ENCODE peak calls at places on chromosomes 11 and 22, in four cellular contexts. D, A, U and Y are unnamed samples.

GRCh38 chr11:83194284-83195175 is 1.0 kb downstream of the ANKRD42 start:
- DNase-seq in D (peak), U (peak), A (peak), Y (peak)

GRCh38 chr11:120123946-120124345 is 14.0 kb downstream of the TRIM29 start:
- DNase-seq in A (no peak), U (no peak), D (no peak), Y (no peak)

GRCh38 chr11:79762271-79762935 is 321.6 kb upstream of the TENM4 start:
- DNase-seq in D (no peak), U (no peak), A (peak), Y (no peak)

GRCh38 chr22:43014062-43014875 is 680 bp downstream of the PACSIN2 start:
- DNase-seq in A (peak), D (peak), U (peak), Y (no peak)

GRCh38 chr22:29095459-29095858 is 22.6 kb downstream of the KREMEN1 start:
- DNase-seq in U (no peak), D (no peak), A (no peak), Y (no peak)

GRCh38 chr11:112859787-112860186 is 101.4 kb upstream of the NCAM1 start:
- DNase-seq in D (no peak), A (no peak), U (no peak), Y (no peak)

GRCh38 chr11:118914178-118914918 is 11.4 kb downstream of the BCL9L start:
- DNase-seq in U (no peak), A (no peak), D (no peak), Y (peak)

GRCh38 chr11:43930868-43931716 is 11.3 kb upstream of the C11orf96 start:
- DNase-seq in A (peak), U (no peak), D (no peak), Y (peak)

GRCh38 chr11:75263944-75264349 is 23.4 kb downstream of the TPBGL start:
- DNase-seq in A (no peak), D (no peak), U (no peak), Y (no peak)

GRCh38 chr11:114607753-114608459 is 12.3 kb upstream of the NXPE4 start:
- DNase-seq in D (peak), U (no peak), A (no peak), Y (no peak)

GRCh38 chr11:120326228-120326627 is 1.1 kb downstream of the TLCD5 start:
- DNase-seq in U (no peak), A (no peak), D (peak), Y (peak)

GRCh38 chr11:94151903-94152677 is 23.4 kb downstream of the PANX1 start:
- DNase-seq in U (peak), D (peak), A (no peak), Y (peak)

GRCh38 chr22:38756631-38757463 is 1.0 kb upstream of the SUN2 start:
- DNase-seq in A (no peak), U (no peak), D (peak), Y (no peak)

GRCh38 chr11:86214710-86215109 is 29.8 kb upstream of the EED start:
- DNase-seq in U (no peak), A (no peak), D (peak), Y (no peak)

GRCh38 chr22:26404851-26405357 is 24.2 kb upstream of the ASPHD2 start:
- DNase-seq in A (no peak), D (peak), U (no peak), Y (no peak)

GRCh38 chr11:14583252-14584105 is 60.1 kb upstream of the PDE3B start:
- DNase-seq in U (peak), D (no peak), A (no peak), Y (no peak)

GRCh38 chr11:76657139-76657823 is 13.3 kb downstream of the LRRC32 start:
- DNase-seq in D (no peak), U (no peak), A (no peak), Y (no peak)

GRCh38 chr11:10629431-10630002 is 61.1 kb upstream of the LYVE1 start:
- DNase-seq in A (no peak), U (no peak), D (no peak), Y (no peak)

GRCh38 chr22:44024288-44024908 is at the start of gene PARVB:
- DNase-seq in U (peak), D (peak), A (peak), Y (no peak)

GRCh38 chr22:29493636-29494035 is 13.6 kb downstream of the NEFH start:
- DNase-seq in A (no peak), U (no peak), D (no peak), Y (no peak)

GRCh38 chr11:61972796-61973602 is 5.6 kb upstream of the FTH1 start:
- DNase-seq in D (peak), U (no peak), A (no peak), Y (no peak)

GRCh38 chr11:65470433-65470832 is 28.4 kb upstream of the MALAT1 start:
- DNase-seq in U (no peak), A (no peak), D (no peak), Y (no peak)

GRCh38 chr11:65468874-65469333 is 29.9 kb upstream of the MALAT1 start:
- DNase-seq in U (peak), D (peak), A (peak), Y (no peak)

GRCh38 chr11:65473275-65473860 is 25.5 kb upstream of the MALAT1 start:
- DNase-seq in D (peak), U (no peak), A (no peak), Y (no peak)

GRCh38 chr11:65476632-65477270 is 22.1 kb upstream of the MALAT1 start:
- DNase-seq in A (peak), D (peak), U (no peak), Y (no peak)

GRCh38 chr11:65471410-65471762 is 27.5 kb upstream of the MALAT1 start:
- DNase-seq in D (peak), U (peak), A (no peak), Y (peak)
- H3K9ac ChIP-seq in D (peak), U (peak), A (peak), Y (peak)

GRCh38 chr11:65641233-65642013 is 3.5 kb downstream of the SIPA1 start:
- DNase-seq in D (no peak), A (no peak), U (no peak), Y (no peak)
- H3K9ac ChIP-seq in D (no peak), A (no peak), U (no peak), Y (no peak)

GRCh38 chr11:125941241-125941605 is 4.6 kb upstream of the VSIG10L2 start:
- DNase-seq in U (no peak), D (no peak), A (no peak), Y (no peak)

GRCh38 chr11:125942771-125943428 is 2.9 kb upstream of the VSIG10L2 start:
- DNase-seq in U (no peak), D (no peak), A (no peak), Y (no peak)

GRCh38 chr11:125940145-125940544 is 5.7 kb upstream of the VSIG10L2 start:
- DNase-seq in U (no peak), D (no peak), A (no peak), Y (no peak)

GRCh38 chr11:125942276-125942611 is 3.6 kb upstream of the VSIG10L2 start:
- DNase-seq in D (no peak), A (no peak), U (no peak), Y (no peak)

GRCh38 chr11:125941606-125942275 is 4.1 kb upstream of the VSIG10L2 start:
- DNase-seq in U (peak), D (peak), A (peak), Y (no peak)
- H3K9ac ChIP-seq in U (no peak), D (no peak), A (no peak), Y (no peak)

DNA sequence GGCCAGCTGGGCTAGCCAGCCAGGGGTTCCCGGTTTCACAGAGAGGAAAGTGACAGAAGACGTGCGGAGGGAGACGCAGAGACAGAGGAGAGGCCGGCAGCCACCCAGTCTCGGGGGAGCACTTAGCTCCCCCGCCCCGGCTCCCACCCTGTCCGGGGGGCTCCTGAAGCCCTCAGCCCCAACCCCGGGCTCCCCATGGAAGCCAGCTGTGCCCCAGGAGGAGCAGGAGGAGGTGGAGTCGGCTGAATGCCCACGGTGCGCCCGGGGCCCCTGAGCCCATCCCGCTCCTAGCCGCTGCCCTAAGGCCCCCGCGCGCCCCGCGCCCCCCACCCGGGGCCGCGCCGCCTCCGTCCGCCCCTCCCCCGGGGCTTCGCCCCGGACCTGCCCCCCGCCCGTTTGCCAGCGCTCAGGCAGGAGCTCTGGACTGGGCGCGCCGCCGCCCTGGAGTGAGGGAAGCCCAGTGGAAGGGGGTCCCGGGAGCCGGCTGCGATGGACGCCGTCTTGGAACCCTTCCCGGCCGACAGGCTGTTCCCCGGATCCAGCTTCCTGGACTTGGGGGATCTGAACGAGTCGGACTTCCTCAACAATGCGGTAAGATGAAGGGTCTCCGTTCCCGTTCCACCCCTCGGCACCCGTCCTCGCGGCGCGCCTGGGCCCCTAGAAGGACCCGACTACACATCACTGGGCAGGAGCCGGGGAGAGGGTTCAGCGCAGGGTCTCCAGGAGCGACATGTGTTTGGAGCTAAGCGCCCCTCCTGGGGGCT is at the start of gene CREB3L1:
- DNase-seq in A (no peak), D (peak), U (peak), Y (no peak)
- H3K9ac ChIP-seq in A (no peak), D (peak), U (peak), Y (peak)

GRCh38 chr11:13206086-13206640 is 71.4 kb upstream of the BMAL1 start:
- DNase-seq in D (no peak), A (no peak), U (no peak), Y (no peak)

GRCh38 chr11:13208921-13209320 is 68.7 kb upstream of the BMAL1 start:
- DNase-seq in A (no peak), U (no peak), D (peak), Y (peak)

GRCh38 chr11:13207270-13207664 is 70.3 kb upstream of the BMAL1 start:
- DNase-seq in U (no peak), A (no peak), D (no peak), Y (no peak)

GRCh38 chr11:13209379-13209778 is 68.2 kb upstream of the BMAL1 start:
- DNase-seq in A (no peak), U (no peak), D (no peak), Y (no peak)

GRCh38 chr11:13207665-13208594 is 69.7 kb upstream of the BMAL1 start:
- DNase-seq in U (no peak), D (peak), A (peak), Y (peak)
- H3K9ac ChIP-seq in U (peak), D (peak), A (no peak), Y (peak)

DNA sequence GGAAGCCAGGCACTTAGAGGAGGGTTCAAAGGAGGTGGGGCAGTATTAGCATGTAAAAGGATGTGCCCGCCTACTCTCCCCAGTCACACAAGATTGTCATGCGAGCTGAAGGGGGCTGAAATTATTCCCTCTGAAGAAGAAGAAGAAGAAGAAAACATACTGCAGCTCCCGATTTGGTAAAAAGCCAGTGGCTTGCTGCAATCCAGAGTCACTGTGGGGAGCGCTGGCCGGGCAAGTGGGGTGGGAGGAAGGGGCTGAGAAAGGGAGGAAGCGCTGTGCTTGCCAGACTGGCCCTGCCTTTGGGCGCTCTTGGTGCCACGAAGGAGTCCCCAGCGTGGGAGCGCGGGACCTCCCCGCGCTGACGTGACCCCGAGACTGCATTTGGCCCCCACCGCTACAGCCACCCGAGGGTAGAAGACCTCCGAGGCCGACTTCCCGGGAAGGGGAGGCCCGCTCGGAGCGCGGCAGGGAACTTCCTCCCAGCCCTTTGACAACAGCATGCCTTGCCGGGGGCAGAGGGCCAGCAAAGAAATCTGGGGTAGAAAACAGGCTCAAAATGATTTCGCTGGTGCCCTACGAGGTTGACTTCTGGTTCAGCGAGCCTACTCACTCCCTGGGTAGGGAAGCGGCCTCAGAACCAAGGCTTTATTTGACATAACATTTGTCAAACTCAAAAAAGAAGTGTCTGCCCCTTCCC is 906.3 kb downstream of the DLG2 start:
- DNase-seq in D (peak), A (peak), U (peak), Y (no peak)
- H3K9ac ChIP-seq in D (no peak), A (peak), U (no peak), Y (peak)

GRCh38 chr11:64312947-64313346 is 4.4 kb downstream of the TRMT112 start:
- DNase-seq in D (no peak), U (no peak), A (no peak), Y (no peak)
- H3K9ac ChIP-seq in D (peak), U (no peak), A (no peak), Y (no peak)

DNA sequence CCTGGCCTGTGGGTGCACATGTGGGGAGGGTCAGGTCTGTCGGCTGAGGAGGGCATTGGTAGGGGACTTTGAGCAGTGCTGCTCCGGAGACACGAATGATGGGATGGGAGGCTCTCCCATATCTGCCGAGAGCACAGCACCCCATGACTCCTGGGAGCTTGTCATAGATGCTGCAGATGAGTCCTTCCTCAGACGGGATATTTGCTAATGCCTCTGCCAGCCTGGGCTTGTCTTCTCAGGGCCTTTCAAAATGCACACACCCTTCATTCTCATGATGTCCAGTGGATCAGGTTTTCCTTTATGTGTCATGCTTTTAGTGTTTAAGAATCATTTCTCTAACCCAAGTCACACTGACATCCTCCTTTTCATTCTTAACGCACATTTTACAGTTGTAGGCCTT is 8.1 kb upstream of the RNH1 start:
- DNase-seq in A (no peak), D (peak), U (no peak), Y (no peak)
- H3K9ac ChIP-seq in A (no peak), D (no peak), U (no peak), Y (no peak)

DNA sequence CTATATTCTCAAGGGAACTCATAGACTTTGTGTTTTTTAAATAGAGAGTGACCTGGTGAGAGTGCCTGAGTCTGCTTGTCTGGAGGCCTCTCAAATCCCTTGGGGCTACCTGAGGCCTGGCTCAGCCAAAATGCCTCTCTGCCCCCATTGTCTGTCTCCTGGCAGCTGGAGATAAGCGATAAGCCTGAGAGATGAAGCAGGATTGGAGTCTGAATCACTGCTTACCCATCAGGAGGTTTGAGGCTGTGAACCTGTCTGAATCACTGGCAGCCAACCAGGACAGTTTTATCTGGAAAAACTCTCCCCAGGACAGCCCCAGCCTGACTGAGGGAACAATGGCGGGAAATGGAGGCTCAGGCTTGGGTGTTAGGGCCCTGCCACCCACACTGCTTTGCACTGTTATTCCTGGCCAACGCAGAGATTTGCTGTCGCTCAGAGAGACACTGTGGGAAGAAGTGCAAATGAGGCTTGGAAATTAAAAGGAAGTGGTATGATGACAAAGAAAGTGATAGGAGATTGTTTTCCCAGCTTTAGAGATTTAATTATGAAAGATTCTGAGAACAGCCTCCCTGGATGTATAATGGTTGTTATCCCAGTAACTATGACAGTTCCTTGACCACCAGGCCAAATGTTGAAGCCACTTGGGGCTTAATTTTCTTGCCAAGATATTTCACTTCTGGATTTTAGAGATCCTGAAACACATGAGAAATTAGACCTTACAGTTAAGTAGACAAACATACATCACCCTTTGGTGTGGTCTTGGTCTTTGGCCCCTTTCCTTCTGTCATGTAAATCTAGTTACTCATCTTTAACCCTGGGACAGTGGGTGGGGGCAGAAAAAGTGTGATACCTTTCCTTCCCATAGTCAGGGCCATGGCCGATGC is 102.1 kb downstream of the RASSF10 start:
- DNase-seq in A (no peak), U (peak), D (peak), Y (peak)
- H3K9ac ChIP-seq in A (no peak), U (no peak), D (no peak), Y (no peak)

GRCh38 chr11:117221775-117222517 is 9.9 kb downstream of the PCSK7 start:
- DNase-seq in A (no peak), D (peak), U (no peak), Y (no peak)

GRCh38 chr11:117220568-117220967 is 11.3 kb downstream of the PCSK7 start:
- DNase-seq in U (no peak), D (no peak), A (no peak), Y (no peak)

GRCh38 chr11:117219995-117220394 is 11.9 kb downstream of the PCSK7 start:
- DNase-seq in A (no peak), U (no peak), D (no peak), Y (no peak)

GRCh38 chr11:117219455-117219854 is 12.4 kb downstream of the PCSK7 start:
- DNase-seq in U (no peak), D (no peak), A (no peak), Y (no peak)

GRCh38 chr11:117220999-117221774 is 10.7 kb downstream of the PCSK7 start:
- DNase-seq in D (no peak), U (no peak), A (no peak), Y (no peak)
- H3K9ac ChIP-seq in D (no peak), U (no peak), A (no peak), Y (no peak)